ENCODE peak calls at places on chromosome 3, in four cellular contexts. D, X, N and Q are unnamed samples.

GRCh38 chr3:71495708-71496472 is 87.6 kb downstream of the FOXP1 start:
- DNase-seq in D (peak; percentile 60), N (peak; percentile 5), X (no peak), Q (peak; percentile 20)

GRCh38 chr3:173401369-173401768 is 3.8 kb downstream of the NLGN1 start:
- DNase-seq in X (no peak), D (no peak), N (no peak), Q (no peak)

GRCh38 chr3:71016141-71016845 is 567.2 kb downstream of the FOXP1 start:
- DNase-seq in D (no peak), N (peak; percentile 49), X (no peak), Q (no peak)

GRCh38 chr3:172561894-172562664 is 38.8 kb upstream of the TNFSF10 start:
- DNase-seq in N (no peak), D (no peak), X (no peak), Q (no peak)

GRCh38 chr3:176514297-176514696 is 683.0 kb downstream of the TBL1XR1 start:
- DNase-seq in N (peak; percentile 64), X (no peak), D (peak; percentile 8), Q (peak; percentile 87)

GRCh38 chr3:190345878-190346277 is 23.6 kb upstream of the CLDN1 start:
- DNase-seq in X (no peak), D (no peak), N (no peak), Q (no peak)

GRCh38 chr3:114447545-114447944 is 153.7 kb downstream of the TIGIT start:
- DNase-seq in D (no peak), N (no peak), X (no peak), Q (no peak)

GRCh38 chr3:159994182-159994581 is 5.5 kb downstream of the IL12A start:
- DNase-seq in D (no peak), X (no peak), N (no peak), Q (no peak)

GRCh38 chr3:187016639-187017345 is 86.5 kb downstream of the ST6GAL1 start:
- DNase-seq in N (peak; percentile 53), X (no peak), D (no peak), Q (no peak)
- TF ChIP-seq POLR2AphosphoS2 in N (no peak), X (no peak), D (no peak), Q (no peak)

GRCh38 chr3:11553436-11554235 is 90.1 kb downstream of the VGLL4 start:
- DNase-seq in N (no peak), X (no peak), D (no peak), Q (no peak)
- TF ChIP-seq POLR2AphosphoS2 in N (no peak), X (no peak), D (no peak), Q (no peak)

DNA sequence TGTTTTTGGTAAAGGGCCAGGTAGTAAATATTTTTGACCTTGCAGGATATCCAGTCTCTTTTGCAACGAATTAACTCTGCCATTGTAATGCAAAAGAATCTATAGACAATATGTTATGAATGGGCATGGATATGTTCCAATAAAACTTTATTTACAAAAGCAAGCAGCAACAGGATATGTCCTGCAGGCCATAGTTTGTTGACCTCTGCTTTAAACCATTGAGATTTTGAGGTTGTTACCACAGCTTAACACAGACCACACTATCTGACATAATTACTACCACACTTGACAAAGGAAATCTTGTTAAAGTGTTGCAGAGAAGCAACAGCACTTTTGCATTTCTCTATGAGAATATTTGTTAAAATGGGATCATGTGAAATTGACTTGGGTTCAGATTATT is 349.3 kb downstream of the ERC2 start:
- DNase-seq in D (no peak), X (no peak), N (no peak), Q (no peak)
- TF ChIP-seq POLR2AphosphoS2 in D (no peak), X (no peak), N (no peak), Q (no peak)

DNA sequence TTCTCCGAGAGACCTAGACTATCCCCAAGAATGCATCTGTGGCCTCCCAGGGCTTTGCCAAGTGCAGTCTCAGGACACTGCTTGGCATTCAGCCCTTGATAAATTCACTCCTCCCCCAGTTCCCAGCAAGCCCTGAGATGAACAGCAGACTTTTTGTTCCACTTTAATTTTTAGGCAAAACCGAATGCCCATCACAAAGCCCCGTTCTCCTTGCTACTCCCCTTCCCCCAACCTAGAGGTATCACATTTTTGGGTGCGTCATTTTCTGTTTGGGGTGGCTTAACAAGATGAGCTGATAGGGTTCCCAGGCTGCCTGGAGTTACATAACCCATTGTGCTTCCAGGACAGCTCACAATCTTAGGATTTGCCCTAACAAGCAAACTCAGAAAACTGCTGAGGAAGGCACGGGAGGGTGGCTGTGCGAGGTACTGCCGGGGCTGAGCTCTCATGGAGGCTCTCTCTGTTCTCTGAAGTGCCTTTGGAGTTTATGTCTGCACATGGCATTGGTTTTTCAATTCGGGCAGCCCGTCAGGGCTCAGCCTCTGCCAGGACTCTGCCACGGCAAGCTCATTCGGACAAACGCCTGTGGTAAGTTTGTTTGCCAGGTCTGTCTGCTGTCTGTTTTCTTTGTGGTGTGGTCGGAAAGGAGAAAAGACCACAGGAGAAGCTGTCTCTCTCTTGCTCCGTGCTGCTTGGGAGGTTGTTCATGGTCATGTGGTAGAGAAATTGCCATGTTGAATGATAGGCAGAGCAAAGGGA is at the start of gene TRAK1:
- DNase-seq in N (no peak), X (no peak), D (no peak), Q (no peak)
- TF ChIP-seq POLR2AphosphoS2 in N (no peak), X (no peak), D (no peak), Q (no peak)

GRCh38 chr3:37183375-37183831 is 9.0 kb upstream of the LRRFIP2 start:
- DNase-seq in D (no peak), X (no peak), N (no peak), Q (no peak)
- TF ChIP-seq POLR2AphosphoS2 in D (no peak), X (no peak), N (no peak), Q (no peak)

GRCh38 chr3:72520205-72520604 is 328.0 kb downstream of the SHQ1 start:
- DNase-seq in N (no peak), D (no peak), X (no peak), Q (no peak)

GRCh38 chr3:72517325-72517724 is 330.9 kb downstream of the SHQ1 start:
- DNase-seq in X (no peak), N (no peak), D (no peak), Q (no peak)

GRCh38 chr3:72517804-72518442 is 330.3 kb downstream of the SHQ1 start:
- DNase-seq in N (no peak), X (no peak), D (no peak), Q (no peak)

GRCh38 chr3:72523409-72524172 is 324.7 kb downstream of the SHQ1 start:
- DNase-seq in D (no peak), X (peak; percentile 74), N (no peak), Q (peak; percentile 22)

GRCh38 chr3:72520690-72521308 is 327.4 kb downstream of the SHQ1 start:
- DNase-seq in D (no peak), X (no peak), N (peak; percentile 53), Q (no peak)
- TF ChIP-seq POLR2AphosphoS2 in D (no peak), X (no peak), N (no peak), Q (no peak)

DNA sequence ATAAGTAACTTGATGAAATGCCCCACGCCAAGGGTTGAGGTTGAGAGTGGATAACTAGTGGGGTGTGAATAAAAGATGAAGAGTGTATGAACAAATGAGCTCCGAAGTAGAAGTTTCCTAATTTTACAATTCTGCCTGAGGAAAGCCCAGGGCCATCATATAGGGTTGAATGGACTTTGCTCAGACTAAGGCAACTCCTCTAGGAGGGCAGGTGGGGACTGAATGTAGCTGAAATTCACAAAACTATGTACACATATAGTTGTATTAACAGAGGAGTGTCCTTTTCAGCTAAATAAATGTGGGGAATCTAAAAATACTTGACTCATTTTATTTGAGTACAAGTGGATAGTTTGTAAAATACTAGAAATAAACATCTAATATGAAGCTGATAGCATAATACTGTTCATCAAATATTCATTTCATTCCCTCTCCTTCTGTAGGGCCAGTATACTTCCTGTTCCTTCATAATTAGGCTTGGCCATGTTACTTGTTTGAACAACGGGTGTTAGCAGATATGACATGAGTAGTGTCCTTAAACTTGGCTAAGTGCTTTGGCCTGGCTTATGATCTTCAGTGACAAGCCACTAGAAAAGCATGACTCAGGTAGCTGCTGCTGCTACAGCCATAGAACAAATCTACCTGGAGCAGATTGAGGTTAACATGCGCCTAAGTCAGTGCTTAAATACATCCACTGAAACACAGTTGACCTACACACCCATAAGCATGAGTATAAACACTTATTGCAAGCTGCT is 26.5 kb downstream of the PLSCR1 start:
- DNase-seq in X (no peak), D (no peak), N (no peak), Q (peak; percentile 60)
- TF ChIP-seq POLR2AphosphoS2 in X (no peak), D (no peak), N (no peak), Q (no peak)

GRCh38 chr3:101829066-101829830 is 20.1 kb upstream of the NFKBIZ start:
- DNase-seq in N (no peak), D (no peak), X (no peak), Q (no peak)
- TF ChIP-seq POLR2AphosphoS2 in N (no peak), D (no peak), X (no peak), Q (no peak)